ENCODE peak calls at places on chromosome 9, in seven cellular contexts. G is omental fat pad, U is AG09319, J is germinal center, E is right cardiac atrium, V is astrocyte, K is OCI-M1. H is an unnamed sample.

GRCh38 chr9:77985996-77986395 is 45.6 kb downstream of the GNAQ start:
- DNase-seq in K (no peak), V (no peak), G (no peak), U (no peak), J (no peak), E (no peak), H (no peak)

GRCh38 chr9:33446507-33447403 is 638 bp downstream of the AQP3 start:
- DNase-seq in J (peak), G (no peak), V (peak), K (peak), E (peak), U (no peak), H (no peak)

GRCh38 chr9:71763752-71764332 is 4.5 kb downstream of the CEMIP2 start:
- DNase-seq in K (peak), J (no peak), V (peak), E (no peak), U (no peak), G (no peak), H (peak)

GRCh38 chr9:75130621-75131020 is 42.3 kb downstream of the OSTF1 start:
- DNase-seq in U (peak), J (no peak), E (no peak), G (no peak), K (no peak), V (peak), H (peak)

GRCh38 chr9:97710356-97711222 is 13.4 kb upstream of the XPA start:
- DNase-seq in J (peak), K (peak), G (no peak), V (peak), U (peak), E (no peak), H (peak)

GRCh38 chr9:76403352-76403751 is 9.1 kb upstream of the RFK start:
- DNase-seq in K (peak), V (peak), G (no peak), E (no peak), J (peak), U (peak), H (peak)

GRCh38 chr9:113734826-113735225 is 141.3 kb upstream of the ZNF618 start:
- DNase-seq in J (no peak), E (no peak), K (no peak), G (no peak), U (no peak), V (no peak), H (no peak)

GRCh38 chr9:129040113-129040643 is 3.8 kb downstream of the MIGA2 start:
- DNase-seq in V (no peak), J (no peak), K (no peak), U (no peak), G (no peak), E (peak), H (no peak)

GRCh38 chr9:13382595-13382994 is 103.1 kb upstream of the MPDZ start:
- DNase-seq in G (no peak), K (no peak), E (no peak), U (no peak), J (no peak), V (peak), H (no peak)

GRCh38 chr9:105608685-105609598 is 51.0 kb downstream of the FKTN start:
- DNase-seq in K (peak), U (peak), G (no peak), V (peak), E (no peak), J (peak), H (peak)

GRCh38 chr9:128321343-128321742 is 904 bp downstream of the TRUB2 start:
- DNase-seq in U (no peak), V (no peak), G (no peak), K (no peak), J (no peak), E (no peak), H (no peak)

GRCh38 chr9:106980551-106981101 is 117.7 kb downstream of the ZNF462 start:
- DNase-seq in U (no peak), E (no peak), G (no peak), V (peak), K (no peak), J (no peak), H (no peak)

GRCh38 chr9:78288214-78288892 is 8.6 kb upstream of the PSAT1 start:
- DNase-seq in U (no peak), V (no peak), K (no peak), E (no peak), G (no peak), J (no peak), H (no peak)

GRCh38 chr9:82673904-82674303 is 389.0 kb downstream of the RASEF start:
- DNase-seq in K (no peak), J (no peak), V (peak), E (no peak), G (no peak), U (no peak), H (no peak)

GRCh38 chr9:9670454-9670853 is 942.3 kb downstream of the PTPRD start:
- DNase-seq in G (no peak), K (no peak), U (no peak), V (no peak), J (no peak), E (no peak), H (no peak)

GRCh38 chr9:128626181-128626580 is 30.5 kb downstream of the DYNC2I2 start:
- DNase-seq in U (no peak), J (no peak), E (peak), K (no peak), G (no peak), V (no peak), H (no peak)

GRCh38 chr9:91305596-91305995 is 56.1 kb downstream of the AUH start:
- DNase-seq in U (no peak), E (no peak), V (no peak), K (no peak), J (no peak), G (no peak), H (no peak)

GRCh38 chr9:125150349-125151245 is 7.3 kb upstream of the SCAI start:
- DNase-seq in E (no peak), K (no peak), J (no peak), G (no peak), V (no peak), U (no peak), H (no peak)

GRCh38 chr9:136997830-136998234 is 1.5 kb upstream of the CLIC3 start:
- DNase-seq in V (no peak), J (no peak), U (no peak), E (no peak), K (no peak), G (no peak), H (no peak)

GRCh38 chr9:109408759-109409462 is 88.1 kb upstream of the EPB41L4B start:
- DNase-seq in V (no peak), J (no peak), U (no peak), G (no peak), E (no peak), K (no peak), H (no peak)

GRCh38 chr9:134271338-134272301 is 54.6 kb upstream of the RXRA start:
- DNase-seq in G (no peak), E (peak), K (no peak), J (no peak), U (no peak), V (no peak), H (no peak)

GRCh38 chr9:27888661-27889295 is 315.5 kb upstream of the C9orf72 start:
- DNase-seq in G (no peak), U (no peak), K (peak), J (peak), V (no peak), E (peak), H (no peak)

GRCh38 chr9:121354770-121355169 is 15.3 kb downstream of the STOM start:
- DNase-seq in V (no peak), J (no peak), K (no peak), E (no peak), U (no peak), G (no peak), H (no peak)

GRCh38 chr9:107707915-107708441 is 218.4 kb upstream of the KLF4 start:
- DNase-seq in E (no peak), G (no peak), K (peak), U (no peak), J (no peak), V (peak), H (no peak)

GRCh38 chr9:109317979-109318671 is 2.7 kb downstream of the EPB41L4B start:
- DNase-seq in J (no peak), U (no peak), E (no peak), V (no peak), G (no peak), K (no peak), H (no peak)

GRCh38 chr9:133460405-133461175 is 812 bp downstream of the CACFD1 start:
- DNase-seq in E (no peak), G (no peak), V (no peak), U (no peak), K (no peak), J (peak), H (no peak)